ENCODE peak calls at places on chromosomes 3 and 15, in eight cellular contexts. T is H1, L is uterus, W is heart left ventricle, Q is body of pancreas, O is IMR-90, J is suprapubic skin, A is esophagus squamous epithelium. D is an unnamed sample.

GRCh38 chr3:138861755-138862333 is 27.1 kb upstream of the PIK3CB start:
- DNase-seq in T (no peak), L (no peak), W (no peak), Q (no peak), O (peak; percentile 81), J (no peak), A (no peak), D (no peak)

GRCh38 chr3:79140718-79141117 is 627.1 kb downstream of the ROBO1 start:
- DNase-seq in T (no peak), L (no peak), W (no peak), Q (no peak), O (peak; percentile 72), J (no peak), A (no peak), D (no peak)

GRCh38 chr3:41357271-41357670 is 158.0 kb downstream of the CTNNB1 start:
- DNase-seq in T (no peak), L (no peak), W (no peak), Q (no peak), O (no peak), J (no peak), A (no peak), D (no peak)

GRCh38 chr15:99324082-99324620 is 72.9 kb downstream of the LRRC28 start:
- DNase-seq in T (no peak), L (no peak), W (no peak), Q (no peak), O (peak; percentile 83), J (no peak), A (no peak), D (no peak)

GRCh38 chr3:1499694-1500093 is 406.9 kb downstream of the CNTN6 start:
- DNase-seq in T (no peak), L (no peak), W (no peak), Q (no peak), O (no peak), J (no peak), A (no peak), D (no peak)

GRCh38 chr15:40493089-40493840 is 22.5 kb downstream of the CHST14 start:
- DNase-seq in T (no peak), L (no peak), W (no peak), Q (no peak), O (no peak), J (no peak), A (no peak), D (no peak)

GRCh38 chr3:103052236-103052830 is 617.5 kb downstream of the ZPLD1 start:
- DNase-seq in T (no peak), L (peak; percentile 12), W (no peak), Q (peak; percentile 24), O (no peak), J (peak; percentile 57), A (no peak), D (no peak)

GRCh38 chr3:69725994-69726571 is 13.2 kb upstream of the MITF start:
- DNase-seq in T (no peak), L (no peak), W (no peak), Q (no peak), O (no peak), J (no peak), A (no peak), D (no peak)

GRCh38 chr15:31733424-31733823 is 296.9 kb upstream of the CHRNA7 start:
- DNase-seq in T (no peak), L (no peak), W (no peak), Q (no peak), O (no peak), J (no peak), A (no peak), D (no peak)

DNA sequence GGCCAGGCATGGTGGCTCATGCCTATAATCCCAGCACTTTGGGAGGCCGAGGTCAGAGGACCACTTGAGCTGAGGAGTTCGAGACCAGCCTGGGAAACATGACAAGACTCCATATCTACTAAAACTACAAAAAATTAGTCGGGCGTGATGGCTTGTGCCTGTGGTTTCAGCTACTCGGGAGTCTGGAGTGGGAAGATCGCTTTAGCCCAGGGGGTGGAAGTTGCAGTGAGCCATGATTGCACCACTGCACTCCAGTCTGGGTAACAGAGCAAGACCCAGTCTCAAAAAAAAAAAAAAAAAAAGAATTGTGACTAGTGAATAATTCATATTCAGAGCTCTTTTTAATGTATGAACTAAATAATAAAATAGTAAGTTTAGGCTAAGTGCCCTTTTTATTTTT is 87.8 kb upstream of the TSEN2 start:
- DNase-seq in T (no peak), L (no peak), W (no peak), Q (no peak), O (no peak), J (no peak), A (no peak), D (peak; percentile 35)
- H3K27ac ChIP-seq in T (no peak overlapping the region), L (no peak overlapping the region), W (no peak overlapping the region), Q (no peak overlapping the region), O (no peak overlapping the region), J (no peak overlapping the region), A (no peak overlapping the region), D (no peak overlapping the region)

GRCh38 chr15:34214135-34214534 is 4.2 kb upstream of the KATNBL1 start:
- DNase-seq in T (peak; percentile 46), L (no peak), W (no peak), Q (no peak), O (no peak), J (no peak), A (no peak), D (no peak)

GRCh38 chr15:34213690-34214089 is 3.8 kb upstream of the KATNBL1 start:
- DNase-seq in T (no peak), L (no peak), W (no peak), Q (no peak), O (no peak), J (no peak), A (no peak), D (no peak)

GRCh38 chr15:34203936-34204335 is 6.0 kb downstream of the KATNBL1 start:
- DNase-seq in T (no peak), L (no peak), W (no peak), Q (no peak), O (no peak), J (no peak), A (no peak), D (no peak)

GRCh38 chr15:34206016-34206415 is 3.9 kb downstream of the KATNBL1 start:
- DNase-seq in T (no peak), L (no peak), W (no peak), Q (no peak), O (peak; percentile 66), J (no peak), A (no peak), D (no peak)

DNA sequence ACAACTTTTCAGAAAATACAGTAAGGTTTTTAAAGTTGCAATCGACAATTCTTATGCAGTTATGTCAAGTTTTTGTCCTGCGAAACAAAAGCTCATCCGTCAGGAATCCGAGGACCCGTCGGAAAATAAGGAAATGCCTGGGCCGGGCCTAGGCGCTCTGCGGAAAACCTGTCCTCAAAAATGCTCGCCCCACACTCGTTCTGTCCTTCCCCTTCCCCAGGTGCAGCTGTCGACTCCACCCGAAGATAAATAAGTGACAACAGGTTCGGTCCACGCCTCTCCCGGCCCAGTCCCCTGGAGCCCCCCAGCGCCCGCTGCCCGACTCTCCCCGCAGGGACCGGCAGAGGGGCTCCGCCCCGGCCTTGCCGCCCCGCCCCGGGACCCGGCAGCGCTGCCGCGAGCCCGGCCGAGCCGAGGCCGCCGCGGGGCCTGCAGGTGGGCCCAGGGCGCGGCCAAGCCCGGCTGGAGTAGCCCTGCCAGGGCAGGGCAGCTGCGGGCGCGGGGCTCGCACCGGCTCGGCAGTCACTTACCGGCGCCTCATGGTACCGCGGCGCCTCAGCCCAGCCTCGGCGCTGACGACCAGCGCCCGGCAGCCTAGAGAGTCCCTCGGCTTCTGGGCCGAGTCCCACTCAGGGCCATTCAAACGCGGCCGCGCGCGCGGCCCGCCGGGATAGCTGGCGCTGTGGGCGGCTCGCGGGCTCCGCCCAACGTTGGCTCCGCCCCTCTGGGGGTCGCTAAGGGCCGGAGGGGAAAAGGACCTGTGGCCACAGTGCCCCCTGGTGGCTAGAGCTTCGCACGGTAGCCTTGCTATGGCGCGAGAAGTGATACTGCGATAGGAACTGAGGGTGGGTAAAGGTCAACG is at the start of gene KATNBL1:
- DNase-seq in T (peak; percentile 84), L (peak; percentile 97), W (peak; percentile 97), Q (peak; percentile 97), O (peak; percentile 90), J (peak; percentile 97), A (peak; percentile 61), D (peak; percentile 96)
- TF ChIP-seq POLR2A in T (peak; percentile 91), L (peak; percentile 96), W (peak; percentile 95), Q (peak; percentile 92), O (peak; percentile 96), J (peak; percentile 78), A (no peak), D (peak; percentile 28)

DNA sequence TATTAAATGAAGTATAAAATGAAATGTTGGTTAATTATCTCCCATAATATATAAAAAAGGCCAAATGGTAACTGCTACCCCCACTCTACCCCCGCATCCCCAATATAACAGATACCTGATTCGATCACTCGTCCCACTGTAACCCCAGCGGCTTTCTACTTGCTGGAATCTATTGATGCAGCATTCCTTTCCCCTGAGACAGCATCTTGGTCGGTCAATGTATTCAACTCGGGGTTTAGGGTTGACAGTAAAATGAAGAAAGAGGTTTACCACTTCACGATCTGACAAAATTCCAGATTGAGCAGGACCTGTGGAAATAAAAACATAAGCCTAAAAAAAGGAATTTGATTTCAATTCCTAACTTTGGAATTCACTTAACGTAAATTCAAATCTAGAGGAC is 18.6 kb upstream of the C15orf40 start:
- DNase-seq in T (no peak), L (no peak), W (no peak), Q (no peak), O (peak; percentile 29), J (no peak), A (no peak), D (no peak)
- H3K36me3 ChIP-seq in T (peaks cover 8% of the 10 kb centered on the region), L (no peaks in the 10 kb centered on the region), W (peaks cover 25% of the 10 kb centered on the region), Q (peaks cover 4% of the 10 kb centered on the region), O (peaks cover 23% of the 10 kb centered on the region), J (peaks cover 23% of the 10 kb centered on the region), A (no peaks in the 10 kb centered on the region), D (peaks cover 9% of the 10 kb centered on the region)

GRCh38 chr3:50364573-50365079 is 5.3 kb upstream of the TMEM115 start:
- DNase-seq in T (no peak), L (no peak), W (peak; percentile 34), Q (no peak), O (no peak), J (no peak), A (no peak), D (no peak)
- H3K27ac ChIP-seq in T (no peak overlapping the region), L (peak overlapping the region; percentile 75), W (no peak overlapping the region), Q (peak overlapping the region; percentile 43), O (peak overlapping the region; percentile 1), J (peak overlapping the region; percentile 24), A (peak overlapping the region; percentile 59), D (peak overlapping the region; percentile 32)

GRCh38 chr3:9386501-9387321 is 10.7 kb upstream of the SETD5 start:
- DNase-seq in T (no peak), L (no peak), W (no peak), Q (no peak), O (no peak), J (no peak), A (no peak), D (no peak)
- TF ChIP-seq POLR2A in T (peak; percentile 54), L (no peak), W (no peak), Q (no peak), O (no peak), J (no peak), A (no peak), D (no peak)

DNA sequence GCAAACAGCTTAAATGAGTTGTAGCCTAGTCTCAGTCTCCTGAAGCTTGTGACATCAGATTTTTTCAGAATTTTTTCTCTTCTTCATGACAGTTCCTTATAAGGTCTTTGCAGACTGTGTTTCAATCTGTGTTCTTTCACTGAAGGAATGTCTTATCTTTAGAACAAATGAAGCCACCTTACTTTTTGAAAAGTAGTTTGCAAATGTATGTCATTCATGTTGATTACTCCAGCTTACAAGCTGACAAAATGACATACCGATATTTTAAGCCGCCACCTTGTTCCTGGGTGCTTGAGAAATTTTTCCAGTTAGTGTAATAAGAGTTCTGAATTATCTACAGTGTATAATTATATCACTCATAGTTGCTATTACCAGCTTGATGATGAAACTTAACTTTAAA is 57.0 kb downstream of the ASTE1 start:
- DNase-seq in T (no peak), L (no peak), W (no peak), Q (no peak), O (no peak), J (no peak), A (no peak), D (no peak)
- H3K36me3 ChIP-seq in T (peaks cover 2% of the 10 kb centered on the region), L (no peaks in the 10 kb centered on the region), W (peaks cover 29% of the 10 kb centered on the region), Q (peaks cover 6% of the 10 kb centered on the region), O (peaks cover 13% of the 10 kb centered on the region), J (peaks cover 59% of the 10 kb centered on the region), A (no peaks in the 10 kb centered on the region), D (peaks cover 12% of the 10 kb centered on the region)

D was measured in upper lobe of left lung.